ENCODE peak calls at places on chromosomes 6 and 20, in four cellular contexts. B is HL-60, N is A549, Q is lower lobe of right lung. J is an unnamed sample.

GRCh38 chr6:1701668-1702353 is 92.1 kb downstream of the FOXC1 start:
- DNase-seq in B (no peak), N (no peak), Q (no peak), J (peak)

GRCh38 chr6:45045253-45045601 is 282.9 kb upstream of the RUNX2 start:
- DNase-seq in N (no peak), Q (no peak), B (no peak), J (no peak)

GRCh38 chr6:31400467-31401289 is 2.7 kb upstream of the MICA start:
- DNase-seq in B (peak), Q (peak), N (peak), J (no peak)

GRCh38 chr20:4781637-4782349 is 60.1 kb downstream of the PRND start:
- DNase-seq in B (no peak), N (no peak), Q (no peak), J (no peak)

GRCh38 chr6:149854532-149854931 is 9.6 kb downstream of the LRP11 start:
- DNase-seq in B (no peak), Q (peak), N (peak), J (no peak)

GRCh38 chr20:23350855-23351838 is 556 bp downstream of the NXT1 start:
- DNase-seq in N (peak), B (peak), Q (peak), J (no peak)

GRCh38 chr20:16096756-16097326 is 476.4 kb downstream of the KIF16B start:
- DNase-seq in N (no peak), Q (no peak), B (no peak), J (no peak)

GRCh38 chr6:127366281-127367022 is 23.0 kb upstream of the ECHDC1 start:
- DNase-seq in Q (no peak), B (no peak), N (peak), J (no peak)

GRCh38 chr6:56223995-56224394 is 23.4 kb downstream of the COL21A1 start:
- DNase-seq in Q (no peak), N (peak), B (no peak), J (no peak)

GRCh38 chr20:10602141-10602660 is 71.6 kb downstream of the JAG1 start:
- DNase-seq in Q (no peak), B (no peak), N (no peak), J (no peak)

GRCh38 chr6:130838971-130839370 is 11.8 kb downstream of the SMLR1 start:
- DNase-seq in Q (no peak), N (no peak), B (no peak), J (no peak)

GRCh38 chr6:40986364-40986763 is 52.7 kb downstream of the UNC5CL start:
- DNase-seq in Q (no peak), B (no peak), N (no peak), J (no peak)

DNA sequence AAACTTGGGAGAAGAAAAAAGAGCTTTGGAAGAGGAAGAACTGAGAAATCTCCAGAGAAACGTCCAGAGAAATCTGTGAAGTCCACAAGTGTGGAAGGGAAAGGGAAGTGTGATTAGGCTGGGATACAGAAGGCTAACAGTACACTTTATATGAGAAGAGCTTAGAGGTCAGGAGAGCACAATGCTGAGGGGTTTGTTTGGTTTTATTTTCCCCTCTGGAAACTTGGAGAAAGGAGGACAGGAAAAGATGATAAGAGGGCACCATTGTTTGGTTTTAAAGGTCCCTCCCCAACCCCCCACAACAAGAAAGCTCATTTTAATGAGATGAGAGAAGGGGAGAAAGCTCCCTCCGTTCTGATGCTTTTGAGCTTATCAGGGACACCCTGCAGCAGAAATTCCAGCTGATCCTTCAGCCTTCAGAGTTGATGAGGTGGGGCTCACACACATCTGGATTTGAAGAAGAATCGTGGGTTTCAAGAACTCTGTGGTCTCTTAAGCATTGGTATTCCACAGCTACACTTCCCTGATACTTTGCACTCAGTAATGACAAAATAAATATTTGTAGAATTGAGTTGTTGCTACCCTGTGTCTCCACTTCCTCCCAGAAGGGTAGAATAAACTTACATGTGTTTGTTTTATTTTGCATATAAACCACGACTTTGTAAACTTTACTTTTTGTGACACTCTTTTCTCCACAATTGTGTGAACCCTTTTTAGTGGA is 1.9 kb downstream of the NT5E start:
- DNase-seq in N (peak), B (no peak), Q (no peak), J (no peak)
- H3K4me3 ChIP-seq in N (peak), B (no peak), Q (peak), J (peak)

DNA sequence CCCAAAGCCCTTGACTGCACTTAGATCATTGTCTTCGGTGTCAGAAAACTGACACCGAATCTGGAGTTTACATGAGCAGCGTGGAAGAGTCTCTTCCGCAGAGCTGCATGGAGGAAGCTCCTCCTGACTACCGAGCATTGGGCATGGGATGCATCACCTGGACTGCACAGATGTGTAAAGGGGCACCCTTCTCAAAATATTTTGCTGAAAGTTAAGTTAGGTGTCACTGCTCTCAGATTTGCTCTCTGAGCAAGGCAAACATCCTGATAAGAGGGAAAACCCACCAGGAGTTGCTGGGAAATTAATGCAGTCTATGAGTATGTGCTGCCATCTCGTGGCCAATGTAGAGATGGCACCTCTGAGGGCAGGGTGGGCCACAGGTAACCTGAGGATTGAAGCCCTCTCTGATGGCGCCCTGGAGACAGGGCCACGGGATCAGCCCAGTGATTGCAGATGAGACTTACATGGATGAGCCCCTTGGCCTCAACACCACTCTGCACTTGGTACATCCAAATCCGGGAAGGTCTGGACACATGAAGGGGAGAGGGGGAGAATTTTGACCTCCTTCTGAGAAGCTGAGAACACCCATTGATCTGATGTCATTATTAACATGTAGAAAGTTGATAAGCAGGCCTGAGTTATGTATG is 129.9 kb downstream of the LPA start:
- DNase-seq in B (no peak), Q (peak), N (peak), J (no peak)
- H3K4me3 ChIP-seq in B (no peak), Q (no peak), N (peak), J (peak)

GRCh38 chr6:112330071-112330876 is 16.9 kb upstream of the RFPL4B start:
- DNase-seq in Q (no peak), B (no peak), N (peak), J (no peak)
- H3K4me3 ChIP-seq in Q (no peak), B (no peak), N (no peak), J (no peak)

GRCh38 chr6:122399055-122399347 is 451 bp upstream of the HSF2 start:
- DNase-seq in B (no peak), N (no peak), Q (no peak), J (no peak)
- H3K4me3 ChIP-seq in B (peak), N (peak), Q (peak), J (peak)

GRCh38 chr20:57618766-57619052 is 1.5 kb downstream of the ZBP1 start:
- DNase-seq in N (no peak), Q (no peak), B (no peak), J (no peak)

GRCh38 chr20:57617079-57617795 is 3.0 kb downstream of the ZBP1 start:
- DNase-seq in Q (no peak), B (no peak), N (no peak), J (no peak)

GRCh38 chr20:57616143-57616951 is 3.9 kb downstream of the ZBP1 start:
- DNase-seq in Q (no peak), B (no peak), N (no peak), J (no peak)

GRCh38 chr20:57619053-57619831 is 984 bp downstream of the ZBP1 start:
- DNase-seq in N (no peak), B (peak), Q (peak), J (no peak)

GRCh38 chr20:57618091-57618765 is 2.0 kb downstream of the ZBP1 start:
- DNase-seq in N (peak), B (peak), Q (peak), J (no peak)
- H3K4me3 ChIP-seq in N (no peak), B (no peak), Q (peak), J (no peak)